ENCODE peak calls at places on chromosome X, in four cellular contexts. One of them, this sample, is unnamed.

GRCh38 chrX:21509912-21510311 is 135.7 kb downstream of the CNKSR2 start:
- DNase-seq in right cardiac atrium: no peak
- DNase-seq in fibroblast of mammary gland: peak
- DNase-seq in foreskin fibroblast: peak
- DNase-seq in this sample: no peak

GRCh38 chrX:100975212-100975611 is 5.7 kb downstream of the ARL13A start:
- DNase-seq in right cardiac atrium: no peak
- DNase-seq in fibroblast of mammary gland: peak
- DNase-seq in foreskin fibroblast: peak
- DNase-seq in this sample: no peak

GRCh38 chrX:40543661-40544328 is 37.0 kb upstream of the ATP6AP2 start:
- DNase-seq in right cardiac atrium: no peak
- DNase-seq in fibroblast of mammary gland: peak
- DNase-seq in foreskin fibroblast: peak
- DNase-seq in this sample: no peak

GRCh38 chrX:119132961-119133360 is 5.3 kb upstream of the KIAA1210 start:
- DNase-seq in right cardiac atrium: no peak
- DNase-seq in fibroblast of mammary gland: no peak
- DNase-seq in foreskin fibroblast: no peak
- DNase-seq in this sample: no peak

GRCh38 chrX:348461-349117 is 30.0 kb upstream of the GTPBP6 start:
- DNase-seq in right cardiac atrium: no peak
- DNase-seq in fibroblast of mammary gland: no peak
- DNase-seq in foreskin fibroblast: no peak
- DNase-seq in this sample: peak

GRCh38 chrX:149504226-149504914 is 736 bp downstream of the IDS start:
- DNase-seq in right cardiac atrium: no peak
- DNase-seq in fibroblast of mammary gland: peak
- DNase-seq in foreskin fibroblast: no peak
- DNase-seq in this sample: no peak

GRCh38 chrX:15059488-15059887 is 186.3 kb downstream of the MOSPD2 start:
- DNase-seq in right cardiac atrium: no peak
- DNase-seq in fibroblast of mammary gland: no peak
- DNase-seq in foreskin fibroblast: no peak
- DNase-seq in this sample: no peak

GRCh38 chrX:30570505-30570904 is 7.1 kb downstream of the TASL start:
- DNase-seq in right cardiac atrium: no peak
- DNase-seq in fibroblast of mammary gland: peak
- DNase-seq in foreskin fibroblast: peak
- DNase-seq in this sample: no peak

GRCh38 chrX:140447150-140447549 is 57.7 kb downstream of the SOX3 start:
- DNase-seq in right cardiac atrium: no peak
- DNase-seq in fibroblast of mammary gland: no peak
- DNase-seq in foreskin fibroblast: no peak
- DNase-seq in this sample: no peak

GRCh38 chrX:104668550-104668949 is 102.6 kb downstream of the IL1RAPL2 start:
- DNase-seq in right cardiac atrium: no peak
- DNase-seq in fibroblast of mammary gland: peak
- DNase-seq in foreskin fibroblast: no peak
- DNase-seq in this sample: no peak

GRCh38 chrX:47380268-47380667 is 9.9 kb downstream of the ZNF157 start:
- DNase-seq in right cardiac atrium: no peak
- DNase-seq in fibroblast of mammary gland: peak
- DNase-seq in foreskin fibroblast: peak
- DNase-seq in this sample: no peak

GRCh38 chrX:1462596-1463251 is 10.0 kb upstream of the ASMTL start:
- DNase-seq in right cardiac atrium: peak
- DNase-seq in fibroblast of mammary gland: peak
- DNase-seq in foreskin fibroblast: peak
- DNase-seq in this sample: no peak

GRCh38 chrX:7720519-7720918 is 122.5 kb upstream of the VCX start:
- DNase-seq in right cardiac atrium: no peak
- DNase-seq in fibroblast of mammary gland: no peak
- DNase-seq in foreskin fibroblast: no peak
- DNase-seq in this sample: no peak

GRCh38 chrX:151970661-151971060 is 3.8 kb downstream of the GABRE start:
- DNase-seq in right cardiac atrium: peak
- DNase-seq in fibroblast of mammary gland: peak
- DNase-seq in foreskin fibroblast: peak
- DNase-seq in this sample: peak

GRCh38 chrX:13005671-13006473 is 31.0 kb downstream of the TMSB4X start:
- DNase-seq in right cardiac atrium: no peak
- DNase-seq in fibroblast of mammary gland: peak
- DNase-seq in foreskin fibroblast: no peak
- DNase-seq in this sample: no peak

GRCh38 chrX:70128071-70128470 is 5.2 kb upstream of the IGBP1 start:
- DNase-seq in right cardiac atrium: no peak
- DNase-seq in fibroblast of mammary gland: no peak
- DNase-seq in foreskin fibroblast: no peak
- DNase-seq in this sample: no peak

GRCh38 chrX:104310084-104310483 is 55.4 kb upstream of the ESX1 start:
- DNase-seq in right cardiac atrium: no peak
- DNase-seq in fibroblast of mammary gland: peak
- DNase-seq in foreskin fibroblast: peak
- DNase-seq in this sample: no peak

GRCh38 chrX:809081-809480 is 178.5 kb downstream of the SHOX start:
- DNase-seq in right cardiac atrium: no peak
- DNase-seq in fibroblast of mammary gland: no peak
- DNase-seq in foreskin fibroblast: no peak
- DNase-seq in this sample: no peak

GRCh38 chrX:48468693-48469691 is 1.1 kb downstream of the SLC38A5 start:
- DNase-seq in right cardiac atrium: no peak
- DNase-seq in fibroblast of mammary gland: no peak
- DNase-seq in foreskin fibroblast: no peak
- DNase-seq in this sample: no peak

GRCh38 chrX:40871385-40872082 is 136.2 kb upstream of the MED14 start:
- DNase-seq in right cardiac atrium: no peak
- DNase-seq in fibroblast of mammary gland: peak
- DNase-seq in foreskin fibroblast: no peak
- DNase-seq in this sample: no peak

GRCh38 chrX:331145-331771 is 12.7 kb upstream of the GTPBP6 start:
- DNase-seq in right cardiac atrium: no peak
- DNase-seq in fibroblast of mammary gland: peak
- DNase-seq in foreskin fibroblast: peak
- DNase-seq in this sample: peak

GRCh38 chrX:17608898-17609297 is 128.4 kb upstream of the SCML1 start:
- DNase-seq in right cardiac atrium: no peak
- DNase-seq in fibroblast of mammary gland: peak
- DNase-seq in foreskin fibroblast: no peak
- DNase-seq in this sample: no peak

GRCh38 chrX:56802921-56803848 is 74.1 kb downstream of the NBDY start:
- DNase-seq in right cardiac atrium: peak
- DNase-seq in fibroblast of mammary gland: peak
- DNase-seq in foreskin fibroblast: peak
- DNase-seq in this sample: peak

GRCh38 chrX:1516596-1517104 is 20.3 kb downstream of the P2RY8 start:
- DNase-seq in right cardiac atrium: no peak
- DNase-seq in fibroblast of mammary gland: no peak
- DNase-seq in foreskin fibroblast: no peak
- DNase-seq in this sample: no peak

GRCh38 chrX:39822133-39822748 is 275.5 kb downstream of the BCOR start:
- DNase-seq in right cardiac atrium: no peak
- DNase-seq in fibroblast of mammary gland: no peak
- DNase-seq in foreskin fibroblast: no peak
- DNase-seq in this sample: no peak

GRCh38 chrX:23403849-23404248 is 69.2 kb downstream of the PTCHD1 start:
- DNase-seq in right cardiac atrium: no peak
- DNase-seq in fibroblast of mammary gland: no peak
- DNase-seq in foreskin fibroblast: no peak
- DNase-seq in this sample: no peak

GRCh38 chrX:21798677-21799219 is 40.7 kb upstream of the MBTPS2 start:
- DNase-seq in right cardiac atrium: no peak
- DNase-seq in fibroblast of mammary gland: peak
- DNase-seq in foreskin fibroblast: peak
- DNase-seq in this sample: no peak

GRCh38 chrX:36868592-36868991 is 139.6 kb upstream of the FAM47C start:
- DNase-seq in right cardiac atrium: no peak
- DNase-seq in fibroblast of mammary gland: no peak
- DNase-seq in foreskin fibroblast: no peak
- DNase-seq in this sample: no peak

GRCh38 chrX:122219735-122220134 is 964.3 kb upstream of the GRIA3 start:
- DNase-seq in right cardiac atrium: no peak
- DNase-seq in fibroblast of mammary gland: no peak
- DNase-seq in foreskin fibroblast: no peak
- DNase-seq in this sample: no peak

GRCh38 chrX:13334491-13334890 is 14.6 kb upstream of the ATXN3L start:
- DNase-seq in right cardiac atrium: no peak
- DNase-seq in fibroblast of mammary gland: no peak
- DNase-seq in foreskin fibroblast: no peak
- DNase-seq in this sample: no peak

GRCh38 chrX:12791253-12792228 is at the start of gene PRPS2:
- DNase-seq in right cardiac atrium: peak
- DNase-seq in fibroblast of mammary gland: peak
- DNase-seq in foreskin fibroblast: peak
- DNase-seq in this sample: peak

GRCh38 chrX:21639775-21640174 is 18.4 kb downstream of the KLHL34 start:
- DNase-seq in right cardiac atrium: no peak
- DNase-seq in fibroblast of mammary gland: no peak
- DNase-seq in foreskin fibroblast: no peak
- DNase-seq in this sample: no peak

GRCh38 chrX:154829102-154829501 is 5.4 kb downstream of the SMIM9 start:
- DNase-seq in right cardiac atrium: no peak
- DNase-seq in fibroblast of mammary gland: no peak
- DNase-seq in foreskin fibroblast: no peak
- DNase-seq in this sample: no peak

GRCh38 chrX:68681443-68681941 is 34.0 kb downstream of the STARD8 start:
- DNase-seq in right cardiac atrium: no peak
- DNase-seq in fibroblast of mammary gland: peak
- DNase-seq in foreskin fibroblast: no peak
- DNase-seq in this sample: peak

GRCh38 chrX:134990475-134991473 is at the start of gene SMIM10:
- DNase-seq in right cardiac atrium: peak
- DNase-seq in fibroblast of mammary gland: peak
- DNase-seq in foreskin fibroblast: peak
- DNase-seq in this sample: peak

GRCh38 chrX:107293056-107293455 is 86.6 kb downstream of the DNAAF6 start:
- DNase-seq in right cardiac atrium: no peak
- DNase-seq in fibroblast of mammary gland: no peak
- DNase-seq in foreskin fibroblast: no peak
- DNase-seq in this sample: no peak

GRCh38 chrX:136691028-136691809 is 43.3 kb downstream of the CD40LG start:
- DNase-seq in right cardiac atrium: no peak
- DNase-seq in fibroblast of mammary gland: no peak
- DNase-seq in foreskin fibroblast: no peak
- DNase-seq in this sample: no peak

GRCh38 chrX:101550362-101550761 is at the start of gene ARMCX1:
- DNase-seq in right cardiac atrium: peak
- DNase-seq in fibroblast of mammary gland: peak
- DNase-seq in foreskin fibroblast: peak
- DNase-seq in this sample: peak

DNA sequence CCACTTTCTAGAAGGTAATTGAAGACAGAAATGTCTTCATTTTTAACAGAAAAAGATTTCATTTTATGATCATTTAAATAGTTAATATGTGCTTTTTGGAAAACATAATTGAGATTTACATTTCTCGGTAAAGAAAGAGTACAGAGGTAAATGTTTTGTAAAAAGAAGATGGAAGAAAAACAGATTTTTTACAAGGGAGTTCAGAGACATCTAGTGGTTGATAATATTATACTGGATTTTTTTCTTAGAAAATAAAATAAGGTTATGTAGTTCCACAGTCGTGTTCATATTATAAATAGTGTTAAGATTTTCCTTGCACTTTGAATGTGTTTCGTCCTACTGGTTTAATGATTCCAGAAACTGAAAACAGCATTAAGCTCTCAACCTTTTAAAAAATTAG is 60.6 kb downstream of the SMARCA1 start:
- DNase-seq in right cardiac atrium: no peak
- DNase-seq in fibroblast of mammary gland: no peak
- DNase-seq in foreskin fibroblast: no peak
- DNase-seq in this sample: no peak
- H3K4me3 ChIP-seq in right cardiac atrium: no peak
- H3K4me3 ChIP-seq in fibroblast of mammary gland: no peak
- H3K4me3 ChIP-seq in foreskin fibroblast: no peak
- H3K4me3 ChIP-seq in this sample: no peak

GRCh38 chrX:3697701-3698279 is 15.7 kb downstream of the PRKX start:
- DNase-seq in right cardiac atrium: peak
- DNase-seq in fibroblast of mammary gland: peak
- DNase-seq in foreskin fibroblast: no peak
- DNase-seq in this sample: peak
- H3K4me3 ChIP-seq in right cardiac atrium: no peak
- H3K4me3 ChIP-seq in fibroblast of mammary gland: no peak
- H3K4me3 ChIP-seq in foreskin fibroblast: no peak
- H3K4me3 ChIP-seq in this sample: no peak

DNA sequence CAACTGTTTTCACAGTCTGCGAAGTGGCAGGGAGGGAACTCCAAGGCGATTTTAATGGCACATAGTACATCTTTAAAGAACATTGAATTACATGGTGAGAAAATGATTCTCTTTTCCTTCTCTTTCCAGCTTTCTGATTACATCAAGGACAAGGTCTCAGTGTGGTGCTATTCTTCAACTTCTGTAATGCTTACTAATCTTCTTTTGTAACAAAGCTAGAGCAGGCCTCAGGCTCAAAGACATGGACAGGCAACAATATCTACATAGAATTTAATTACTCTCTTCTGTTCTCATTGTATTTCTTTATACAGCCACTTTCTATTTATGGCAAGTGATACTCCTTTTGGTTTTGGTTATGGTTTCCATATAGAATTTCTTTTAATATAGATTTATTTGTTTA is 48.4 kb downstream of the RTL5 start:
- DNase-seq in right cardiac atrium: no peak
- DNase-seq in fibroblast of mammary gland: no peak
- DNase-seq in foreskin fibroblast: no peak
- DNase-seq in this sample: no peak
- H3K4me3 ChIP-seq in right cardiac atrium: no peak
- H3K4me3 ChIP-seq in fibroblast of mammary gland: no peak
- H3K4me3 ChIP-seq in foreskin fibroblast: no peak
- H3K4me3 ChIP-seq in this sample: no peak

GRCh38 chrX:120274145-120274544 is 23.5 kb downstream of the ZBTB33 start:
- DNase-seq in right cardiac atrium: no peak
- DNase-seq in fibroblast of mammary gland: no peak
- DNase-seq in foreskin fibroblast: no peak
- DNase-seq in this sample: no peak

GRCh38 chrX:120271218-120271617 is 20.6 kb downstream of the ZBTB33 start:
- DNase-seq in right cardiac atrium: no peak
- DNase-seq in fibroblast of mammary gland: peak
- DNase-seq in foreskin fibroblast: no peak
- DNase-seq in this sample: no peak

GRCh38 chrX:120270567-120270966 is 20.0 kb downstream of the ZBTB33 start:
- DNase-seq in right cardiac atrium: no peak
- DNase-seq in fibroblast of mammary gland: no peak
- DNase-seq in foreskin fibroblast: no peak
- DNase-seq in this sample: no peak

GRCh38 chrX:120264315-120264714 is 13.7 kb downstream of the ZBTB33 start:
- DNase-seq in right cardiac atrium: no peak
- DNase-seq in fibroblast of mammary gland: no peak
- DNase-seq in foreskin fibroblast: no peak
- DNase-seq in this sample: no peak

GRCh38 chrX:120269379-120270035 is 18.9 kb downstream of the ZBTB33 start:
- DNase-seq in right cardiac atrium: no peak
- DNase-seq in fibroblast of mammary gland: peak
- DNase-seq in foreskin fibroblast: no peak
- DNase-seq in this sample: no peak
- H3K4me3 ChIP-seq in right cardiac atrium: no peak
- H3K4me3 ChIP-seq in fibroblast of mammary gland: no peak
- H3K4me3 ChIP-seq in foreskin fibroblast: no peak
- H3K4me3 ChIP-seq in this sample: no peak

This sample was measured in heart left ventricle.